ENCODE peak calls at places on chromosomes 5 and 9, in four cellular contexts. L, E, A and X are unnamed samples. For H3K4me1, the result is how much of the 10 kb centered on the place peaks cover.

GRCh38 chr5:68251804-68252648 is 36.5 kb downstream of the PIK3R1 start:
- DNase-seq in L (no peak), E (no peak), A (no peak), X (peak)

GRCh38 chr5:73969195-73970059 is 343.4 kb downstream of the ARHGEF28 start:
- DNase-seq in L (no peak), E (no peak), A (no peak), X (no peak)

GRCh38 chr9:129312731-129313130 is 134.7 kb upstream of the IER5L start:
- DNase-seq in L (no peak), E (no peak), A (peak), X (no peak)

GRCh38 chr5:197892-198489 is 6.7 kb downstream of the LRRC14B start:
- DNase-seq in L (no peak), E (peak), A (no peak), X (no peak)

GRCh38 chr5:113447651-113448050 is 12.9 kb upstream of the TSSK1B start:
- DNase-seq in L (no peak), E (no peak), A (no peak), X (no peak)

GRCh38 chr5:81067406-81067805 is 107.2 kb downstream of the RASGRF2 start:
- DNase-seq in L (no peak), E (no peak), A (no peak), X (no peak)

GRCh38 chr5:181127456-181127855 is 3.5 kb downstream of the OR2V1 start:
- DNase-seq in L (no peak), E (no peak), A (no peak), X (no peak)

GRCh38 chr5:148368299-148368698 is 15.5 kb upstream of the FBXO38 start:
- DNase-seq in L (no peak), E (no peak), A (no peak), X (no peak)

GRCh38 chr9:76592105-76593010 is 133.4 kb downstream of the GCNT1 start:
- DNase-seq in L (no peak), E (no peak), A (no peak), X (no peak)

GRCh38 chr5:149317281-149318048 is 27.8 kb upstream of the GRPEL2 start:
- DNase-seq in L (no peak), E (peak), A (no peak), X (no peak)

GRCh38 chr9:87152206-87152605 is 204.9 kb upstream of the GAS1 start:
- DNase-seq in L (no peak), E (no peak), A (no peak), X (no peak)

GRCh38 chr5:176820937-176821336 is 10.6 kb downstream of the UNC5A start:
- DNase-seq in L (no peak), E (peak), A (no peak), X (peak)

GRCh38 chr9:34505370-34506120 is 17.2 kb downstream of the ENHO start:
- DNase-seq in L (no peak), E (no peak), A (no peak), X (no peak)

GRCh38 chr5:162567644-162568043 is 500.1 kb downstream of the GABRG2 start:
- DNase-seq in L (peak), E (no peak), A (no peak), X (no peak)

GRCh38 chr5:65364907-65365306 is 116.8 kb downstream of the ADAMTS6 start:
- DNase-seq in L (no peak), E (no peak), A (no peak), X (no peak)

GRCh38 chr9:72856985-72857631 is 95.7 kb downstream of the ALDH1A1 start:
- DNase-seq in L (no peak), E (peak), A (no peak), X (no peak)

GRCh38 chr5:39175273-39175955 is 43.9 kb downstream of the FYB1 start:
- DNase-seq in L (no peak), E (no peak), A (no peak), X (no peak)

GRCh38 chr9:133729646-133730281 is 8.4 kb downstream of the SARDH start:
- DNase-seq in L (peak), E (no peak), A (no peak), X (no peak)

GRCh38 chr9:114307323-114308250 is 15.3 kb upstream of the ORM1 start:
- DNase-seq in L (no peak), E (no peak), A (peak), X (no peak)

GRCh38 chr9:130532426-130532825 is 47.0 kb upstream of the FUBP3 start:
- DNase-seq in L (no peak), E (no peak), A (no peak), X (no peak)

GRCh38 chr5:143554918-143555477 is 151.5 kb upstream of the NR3C1 start:
- DNase-seq in L (no peak), E (no peak), A (no peak), X (no peak)

GRCh38 chr9:136629001-136629878 is 33.5 kb upstream of the EGFL7 start:
- DNase-seq in L (no peak), E (no peak), A (peak), X (no peak)

GRCh38 chr5:219492-219891 is 1.4 kb downstream of the SDHA start:
- DNase-seq in L (no peak), E (peak), A (no peak), X (no peak)

DNA sequence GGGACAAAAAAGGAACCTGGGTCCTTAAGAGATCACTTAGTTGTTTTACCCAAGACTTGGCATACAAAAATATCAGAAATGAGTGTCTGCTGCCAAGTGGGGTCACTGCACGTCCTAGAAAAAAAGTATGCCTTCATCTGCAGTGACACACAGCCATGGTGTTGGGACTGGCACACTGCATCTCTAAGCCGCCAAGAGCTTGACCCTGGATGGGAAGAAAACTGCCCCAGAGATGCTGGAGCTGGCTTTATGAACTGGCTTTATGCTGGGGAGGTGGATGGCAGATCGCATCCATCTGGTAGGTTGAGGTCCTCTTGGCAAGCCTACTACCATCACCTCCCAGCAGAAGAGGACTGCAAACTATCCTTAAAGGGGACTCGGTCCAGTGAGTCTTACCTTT is 51.6 kb downstream of the IRF1 start:
- DNase-seq in L (no peak), E (no peak), A (no peak), X (no peak)
- H3K27ac ChIP-seq in L (peak), E (no peak), A (no peak), X (peak)

GRCh38 chr5:101437341-101437740 is 534.3 kb upstream of the ST8SIA4 start:
- DNase-seq in L (no peak), E (no peak), A (no peak), X (no peak)
- H3K4me1 ChIP-seq in L (under half), E (under half), A (under half), X (under half)

GRCh38 chr5:24347206-24347605 is 297.6 kb downstream of the CDH10 start:
- DNase-seq in L (no peak), E (no peak), A (no peak), X (no peak)
- TF ChIP-seq CTCF in L (no peak), E (no peak), A (no peak), X (no peak)

DNA sequence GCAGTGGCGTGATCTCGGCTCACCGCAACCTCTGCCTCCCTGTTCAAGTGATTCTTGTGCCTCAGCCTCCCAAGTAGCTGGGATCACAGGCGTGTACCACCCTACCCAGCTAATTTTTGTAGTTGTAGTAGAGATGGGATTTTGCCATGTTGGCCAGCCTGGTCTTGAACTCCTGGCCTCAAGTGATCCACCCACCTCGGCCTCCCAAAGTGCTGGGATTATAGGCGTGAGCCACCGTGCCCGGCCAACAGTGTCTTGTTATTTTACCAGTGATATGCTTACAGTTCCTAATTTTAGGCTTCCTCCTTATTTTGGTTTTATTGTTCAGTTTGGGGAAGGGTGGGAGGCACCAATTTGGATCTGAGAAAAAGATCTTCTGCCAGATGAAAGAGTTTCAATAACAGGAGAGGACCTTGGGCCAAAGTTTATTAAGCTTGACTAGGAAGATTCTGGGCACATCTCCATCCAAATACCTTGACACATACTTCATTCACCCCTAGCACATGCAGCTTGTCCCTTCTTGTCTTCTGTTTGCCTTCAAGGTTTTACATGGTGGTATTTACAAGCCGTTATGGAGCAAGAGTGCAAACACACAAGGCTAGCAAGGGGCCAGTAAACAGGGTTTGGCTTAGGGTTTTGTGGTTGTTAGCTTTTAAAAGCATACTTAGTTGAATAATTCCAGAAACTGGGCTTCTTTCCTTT is 168.1 kb upstream of the DMRT1 start:
- DNase-seq in L (no peak), E (no peak), A (no peak), X (no peak)
- H3K27ac ChIP-seq in L (no peak), E (no peak), A (no peak), X (peak)

DNA sequence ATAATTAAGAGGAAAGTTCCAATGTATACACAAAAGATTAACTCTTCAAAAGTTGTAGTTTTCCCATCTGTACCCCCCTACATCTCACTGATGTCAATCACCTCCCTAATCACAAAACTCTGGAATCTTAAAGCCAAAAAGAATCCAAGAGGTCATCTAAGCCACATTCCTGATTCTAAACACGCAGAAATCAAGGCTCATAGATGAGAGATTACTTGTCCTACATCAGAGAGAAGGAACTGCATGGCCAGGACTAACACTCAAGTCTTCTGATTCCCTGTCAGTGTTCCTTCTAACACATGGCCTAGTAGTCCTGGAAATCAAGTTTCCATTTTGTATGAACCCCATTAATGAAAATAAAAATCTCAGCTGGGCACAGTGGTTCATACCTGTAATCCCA is 58.7 kb downstream of the MAPKAP1 start:
- DNase-seq in L (no peak), E (no peak), A (no peak), X (no peak)
- H3K4me1 ChIP-seq in L (under half), E (under half), A (under half), X (under half)

DNA sequence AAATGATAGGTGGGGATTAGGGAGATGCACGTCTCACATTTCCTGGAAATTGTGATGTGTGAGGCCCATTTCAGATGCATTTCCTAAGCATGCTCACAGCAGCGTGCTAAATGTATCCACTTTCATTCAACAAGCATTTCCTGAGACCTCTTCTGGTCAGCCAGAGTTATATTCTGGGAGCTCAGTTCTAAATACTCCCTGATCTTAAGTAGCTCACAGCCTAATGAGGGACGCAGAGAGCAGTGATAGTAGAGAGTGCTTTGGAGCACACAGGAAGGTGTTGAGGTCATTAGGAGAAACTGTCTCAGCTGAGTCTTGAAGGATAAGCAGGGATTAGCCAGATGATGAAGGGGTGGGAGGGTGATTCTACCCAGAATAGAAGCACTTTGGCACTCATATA is 46.2 kb upstream of the FSD1L start:
- DNase-seq in L (no peak), E (no peak), A (no peak), X (no peak)
- TF ChIP-seq CTCF in L (no peak), E (no peak), A (no peak), X (no peak)